ENCODE peak calls at places on chromosomes 3 and 15, in four cellular contexts. One of them, this sample, is unnamed.

GRCh38 chr3:77370413-77370812 is 330.5 kb downstream of the ROBO2 start:
- DNase-seq in omental fat pad: no peak
- DNase-seq in cardiac fibroblast: peak; percentile 12
- DNase-seq in breast epithelium: no peak
- DNase-seq in this sample: no peak

GRCh38 chr15:65008989-65009388 is 19.3 kb upstream of the SPG21 start:
- DNase-seq in cardiac fibroblast: peak; percentile 29
- DNase-seq in omental fat pad: no peak
- DNase-seq in breast epithelium: no peak
- DNase-seq in this sample: no peak

GRCh38 chr3:37504583-37505357 is 330.4 kb upstream of the LRRFIP2 start:
- DNase-seq in breast epithelium: no peak
- DNase-seq in omental fat pad: no peak
- DNase-seq in cardiac fibroblast: no peak
- DNase-seq in this sample: no peak

GRCh38 chr3:129596194-129597086 is 10.0 kb downstream of the PLXND1 start:
- DNase-seq in omental fat pad: no peak
- DNase-seq in breast epithelium: peak; percentile 78
- DNase-seq in cardiac fibroblast: peak; percentile 98
- DNase-seq in this sample: no peak

GRCh38 chr15:80072285-80072684 is 12.8 kb downstream of the ZFAND6 start:
- DNase-seq in cardiac fibroblast: peak; percentile 94
- DNase-seq in breast epithelium: no peak
- DNase-seq in omental fat pad: no peak
- DNase-seq in this sample: no peak

GRCh38 chr3:114659109-114660081 is 365.6 kb downstream of the TIGIT start:
- DNase-seq in omental fat pad: no peak
- DNase-seq in breast epithelium: no peak
- DNase-seq in cardiac fibroblast: peak; percentile 18
- DNase-seq in this sample: no peak

GRCh38 chr15:29437888-29438713 is 168.5 kb upstream of the NSMCE3 start:
- DNase-seq in omental fat pad: no peak
- DNase-seq in cardiac fibroblast: no peak
- DNase-seq in breast epithelium: no peak
- DNase-seq in this sample: no peak

GRCh38 chr3:117074833-117075232 is 365.3 kb downstream of the TUSC7 start:
- DNase-seq in cardiac fibroblast: no peak
- DNase-seq in breast epithelium: no peak
- DNase-seq in omental fat pad: no peak
- DNase-seq in this sample: no peak

GRCh38 chr3:58414538-58415197 is 19.0 kb downstream of the PDHB start:
- DNase-seq in breast epithelium: no peak
- DNase-seq in cardiac fibroblast: peak; percentile 88
- DNase-seq in omental fat pad: peak; percentile 26
- DNase-seq in this sample: no peak

GRCh38 chr3:105767776-105768175 is 101.0 kb downstream of the CBLB start:
- DNase-seq in breast epithelium: no peak
- DNase-seq in omental fat pad: no peak
- DNase-seq in cardiac fibroblast: no peak
- DNase-seq in this sample: no peak

GRCh38 chr3:171286580-171287249 is 173.5 kb downstream of the TNIK start:
- DNase-seq in omental fat pad: no peak
- DNase-seq in cardiac fibroblast: peak; percentile 75
- DNase-seq in breast epithelium: no peak
- DNase-seq in this sample: no peak

GRCh38 chr3:101898752-101899169 is 49.4 kb downstream of the NFKBIZ start:
- DNase-seq in cardiac fibroblast: no peak
- DNase-seq in breast epithelium: no peak
- DNase-seq in omental fat pad: no peak
- DNase-seq in this sample: no peak

GRCh38 chr3:132399054-132399929 is 18.0 kb upstream of the DNAJC13 start:
- DNase-seq in cardiac fibroblast: peak; percentile 83
- DNase-seq in omental fat pad: no peak
- DNase-seq in breast epithelium: no peak
- DNase-seq in this sample: no peak

GRCh38 chr3:74897006-74897405 is 282.5 kb upstream of the CNTN3 start:
- DNase-seq in cardiac fibroblast: no peak
- DNase-seq in breast epithelium: no peak
- DNase-seq in omental fat pad: no peak
- DNase-seq in this sample: no peak
- TF ChIP-seq CTCF in cardiac fibroblast: peak; percentile 17
- TF ChIP-seq CTCF in breast epithelium: no peak
- TF ChIP-seq CTCF in omental fat pad: no peak
- TF ChIP-seq CTCF in this sample: peak; percentile 7

GRCh38 chr15:55990071-55990470 is 3.3 kb downstream of the NEDD4 start:
- DNase-seq in breast epithelium: no peak
- DNase-seq in omental fat pad: no peak
- DNase-seq in cardiac fibroblast: no peak
- DNase-seq in this sample: no peak

GRCh38 chr15:55990516-55990915 is 2.9 kb downstream of the NEDD4 start:
- DNase-seq in cardiac fibroblast: no peak
- DNase-seq in omental fat pad: no peak
- DNase-seq in breast epithelium: no peak
- DNase-seq in this sample: no peak

GRCh38 chr15:55991841-55992768 is 1.3 kb downstream of the NEDD4 start:
- DNase-seq in cardiac fibroblast: no peak
- DNase-seq in breast epithelium: no peak
- DNase-seq in omental fat pad: no peak
- DNase-seq in this sample: no peak

GRCh38 chr15:55992769-55993110 is 672 bp downstream of the NEDD4 start:
- DNase-seq in cardiac fibroblast: no peak
- DNase-seq in omental fat pad: no peak
- DNase-seq in breast epithelium: no peak
- DNase-seq in this sample: no peak

GRCh38 chr15:55990986-55991385 is 2.4 kb downstream of the NEDD4 start:
- DNase-seq in breast epithelium: no peak
- DNase-seq in omental fat pad: no peak
- DNase-seq in cardiac fibroblast: no peak
- DNase-seq in this sample: no peak
- TF ChIP-seq CTCF in breast epithelium: no peak
- TF ChIP-seq CTCF in omental fat pad: no peak
- TF ChIP-seq CTCF in cardiac fibroblast: no peak
- TF ChIP-seq CTCF in this sample: no peak

DNA sequence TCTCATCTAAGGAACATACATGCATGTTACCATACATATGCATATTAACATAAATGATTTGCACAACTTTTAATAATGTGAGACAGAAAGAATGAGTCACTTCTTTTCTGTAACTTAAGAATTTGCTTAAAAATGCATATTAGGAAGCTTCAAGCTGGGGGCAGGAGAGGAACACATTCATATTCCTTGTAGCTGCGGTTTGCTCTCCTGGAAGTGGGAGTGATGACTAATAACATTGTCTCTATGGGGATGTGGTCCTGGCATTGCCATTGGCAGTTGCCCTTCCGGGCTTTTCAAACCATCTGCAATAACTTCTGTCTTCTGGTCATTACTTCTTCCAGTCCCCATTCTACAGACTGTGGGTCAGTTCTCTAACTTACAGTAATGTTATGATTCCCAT is 15.6 kb downstream of the CHST2 start:
- DNase-seq in breast epithelium: no peak
- DNase-seq in cardiac fibroblast: peak; percentile 94
- DNase-seq in omental fat pad: no peak
- DNase-seq in this sample: no peak
- TF ChIP-seq CTCF in breast epithelium: no peak
- TF ChIP-seq CTCF in cardiac fibroblast: peak; percentile 13
- TF ChIP-seq CTCF in omental fat pad: no peak
- TF ChIP-seq CTCF in this sample: no peak

GRCh38 chr15:73717802-73718201 is 33.6 kb downstream of the CD276 start:
- DNase-seq in cardiac fibroblast: no peak
- DNase-seq in breast epithelium: no peak
- DNase-seq in omental fat pad: no peak
- DNase-seq in this sample: no peak
- TF ChIP-seq CTCF in cardiac fibroblast: peak; percentile 15
- TF ChIP-seq CTCF in breast epithelium: no peak
- TF ChIP-seq CTCF in omental fat pad: no peak
- TF ChIP-seq CTCF in this sample: no peak